ENCODE peak calls at places on chromosome 4, in eight cellular contexts. J is right atrium auricular region, R is gastrocnemius medialis, C is GM23338, D is GM06990, E is BJ, U is dorsolateral prefrontal cortex, I is mesothelial cell of epicardium. A is an unnamed sample.

GRCh38 chr4:181848357-181848756 is 394.8 kb upstream of the TENM3 start:
- DNase-seq in J (no peak), U (no peak), D (no peak), C (no peak), E (no peak), I (no peak), R (no peak), A (no peak)

GRCh38 chr4:136650541-136651277 is 881.6 kb downstream of the PCDH18 start:
- DNase-seq in U (no peak), E (no peak), I (no peak), J (no peak), D (no peak), R (no peak), C (no peak), A (no peak)

GRCh38 chr4:2946812-2947600 is 16.2 kb downstream of the NOP14 start:
- DNase-seq in R (peak), U (no peak), D (no peak), E (no peak), I (no peak), C (no peak), J (no peak), A (no peak)

GRCh38 chr4:175412744-175413143 is 399.3 kb downstream of the GPM6A start:
- DNase-seq in C (no peak), U (no peak), J (no peak), D (no peak), R (no peak), I (no peak), E (peak), A (no peak)

GRCh38 chr4:56731857-56732256 is 50.8 kb upstream of the HOPX start:
- DNase-seq in U (no peak), C (peak), R (peak), J (peak), I (no peak), E (no peak), D (no peak), A (no peak)

GRCh38 chr4:189502841-189503240 is 437.8 kb upstream of the FRG1 start:
- DNase-seq in E (no peak), R (no peak), U (no peak), J (no peak), C (no peak), I (no peak), D (no peak), A (no peak)

GRCh38 chr4:80732010-80732409 is 298.5 kb upstream of the BMP3 start:
- DNase-seq in R (no peak), J (no peak), E (no peak), D (no peak), C (no peak), I (no peak), U (no peak), A (no peak)

GRCh38 chr4:110586137-110586850 is 36.6 kb downstream of the PITX2 start:
- DNase-seq in J (no peak), C (peak), U (no peak), D (no peak), I (no peak), E (peak), R (no peak), A (no peak)

GRCh38 chr4:137601924-137602323 is 69.6 kb upstream of the PCDH18 start:
- DNase-seq in D (no peak), C (no peak), E (no peak), R (no peak), I (no peak), J (no peak), U (no peak), A (no peak)

GRCh38 chr4:68082758-68083157 is 46.9 kb downstream of the TMPRSS11F start:
- DNase-seq in U (no peak), C (no peak), I (no peak), R (no peak), J (no peak), E (no peak), D (no peak), A (no peak)

GRCh38 chr4:142095886-142096605 is 459.7 kb downstream of the IL15 start:
- DNase-seq in E (peak), D (no peak), I (no peak), U (no peak), J (no peak), R (peak), C (no peak), A (peak)

GRCh38 chr4:55545681-55546632 is 752 bp downstream of the CLOCK start:
- DNase-seq in R (peak), J (peak), C (peak), U (peak), I (peak), D (peak), E (no peak), A (peak)

GRCh38 chr4:180768610-180769009 is 1474.6 kb upstream of the TENM3 start:
- DNase-seq in I (no peak), C (no peak), E (no peak), J (no peak), D (no peak), U (no peak), R (no peak), A (no peak)

GRCh38 chr4:41307633-41308032 is 50.9 kb downstream of the UCHL1 start:
- DNase-seq in C (no peak), E (no peak), R (no peak), J (no peak), U (no peak), I (no peak), D (no peak), A (no peak)

GRCh38 chr4:58453956-58454355 is 1343.8 kb upstream of the IGFBP7 start:
- DNase-seq in D (no peak), C (no peak), J (no peak), U (no peak), R (no peak), E (no peak), I (no peak), A (no peak)

GRCh38 chr4:41748074-41748787 is at the start of gene PHOX2B:
- DNase-seq in C (peak), R (no peak), E (no peak), J (no peak), I (no peak), U (no peak), D (no peak), A (no peak)

GRCh38 chr4:8905236-8905772 is 33.7 kb upstream of the HMX1 start:
- DNase-seq in U (peak), R (no peak), J (no peak), D (no peak), C (no peak), E (no peak), I (no peak), A (no peak)

GRCh38 chr4:76784237-76784636 is 113.7 kb downstream of the SOWAHB start:
- DNase-seq in I (no peak), C (peak), D (no peak), U (no peak), R (no peak), E (no peak), J (no peak), A (no peak)

GRCh38 chr4:181004056-181004455 is 1239.1 kb upstream of the TENM3 start:
- DNase-seq in R (no peak), D (no peak), U (no peak), I (no peak), C (no peak), J (no peak), E (no peak), A (no peak)

GRCh38 chr4:159071178-159071968 is 31.5 kb upstream of the RAPGEF2 start:
- DNase-seq in I (no peak), U (no peak), R (no peak), J (no peak), D (no peak), E (no peak), C (peak), A (no peak)

GRCh38 chr4:19327364-19327763 is 924.3 kb upstream of the SLIT2 start:
- DNase-seq in I (no peak), R (no peak), D (no peak), J (no peak), U (no peak), E (peak), C (no peak), A (no peak)

GRCh38 chr4:185534850-185535761 is at the start of gene PDLIM3:
- DNase-seq in R (peak), D (peak), J (peak), I (peak), U (peak), C (peak), E (no peak), A (no peak)

GRCh38 chr4:3689576-3690551 is 76.3 kb upstream of the ADRA2C start:
- DNase-seq in U (no peak), R (peak), E (no peak), J (no peak), D (no peak), I (no peak), C (no peak), A (no peak)

GRCh38 chr4:163540977-163541376 is 46.5 kb downstream of the TMA16 start:
- DNase-seq in C (no peak), D (no peak), I (no peak), E (peak), U (no peak), R (no peak), J (no peak), A (no peak)

GRCh38 chr4:124566030-124566429 is 146.5 kb downstream of the ANKRD50 start:
- DNase-seq in C (no peak), R (no peak), D (no peak), U (no peak), E (no peak), J (no peak), I (no peak), A (no peak)

GRCh38 chr4:149493492-149493891 is 322.2 kb downstream of the IQCM start:
- DNase-seq in I (no peak), E (no peak), C (peak), D (no peak), R (no peak), U (no peak), J (no peak), A (no peak)

GRCh38 chr4:63222466-63222865 is 1186.8 kb downstream of the TECRL start:
- DNase-seq in C (no peak), I (no peak), U (no peak), E (no peak), J (no peak), R (no peak), D (no peak), A (no peak)

GRCh38 chr4:188992706-188993105 is 853.5 kb downstream of the TRIML1 start:
- DNase-seq in D (no peak), R (no peak), I (no peak), E (no peak), J (no peak), U (no peak), C (no peak), A (no peak)

GRCh38 chr4:137468836-137469235 is 63.5 kb downstream of the PCDH18 start:
- DNase-seq in J (no peak), D (no peak), I (no peak), U (no peak), R (no peak), E (no peak), C (no peak), A (no peak)

GRCh38 chr4:155526452-155527169 is 140.0 kb upstream of the GUCY1A1 start:
- DNase-seq in C (no peak), J (no peak), D (no peak), I (no peak), E (no peak), U (no peak), R (no peak), A (no peak)

GRCh38 chr4:39814403-39815185 is 116.7 kb downstream of the UBE2K start:
- DNase-seq in I (no peak), R (no peak), U (no peak), C (no peak), D (peak), J (no peak), E (no peak), A (no peak)

GRCh38 chr4:52750819-52751348 is 341 bp downstream of the ERVMER34-1 start:
- DNase-seq in I (peak), R (no peak), U (peak), E (no peak), D (no peak), C (peak), J (no peak), A (no peak)

GRCh38 chr4:137069473-137069872 is 462.8 kb downstream of the PCDH18 start:
- DNase-seq in C (peak), J (no peak), D (no peak), U (no peak), I (no peak), R (no peak), E (no peak), A (no peak)

GRCh38 chr4:168744021-168744420 is 247.2 kb downstream of the PALLD start:
- DNase-seq in E (no peak), D (no peak), J (no peak), R (no peak), I (no peak), U (no peak), C (no peak), A (no peak)

GRCh38 chr4:2301221-2301642 is 39.3 kb upstream of the MXD4 start:
- DNase-seq in C (no peak), U (no peak), D (no peak), J (no peak), R (no peak), I (no peak), E (no peak), A (no peak)

GRCh38 chr4:122759639-122760310 is 27.3 kb downstream of the BBS12 start:
- DNase-seq in R (no peak), I (no peak), U (no peak), D (no peak), C (peak), E (no peak), J (no peak), A (no peak)
- TF ChIP-seq CTCF in R (no peak), I (peak), U (no peak), D (no peak), C (no peak), E (peak), J (no peak), A (no peak)

DNA sequence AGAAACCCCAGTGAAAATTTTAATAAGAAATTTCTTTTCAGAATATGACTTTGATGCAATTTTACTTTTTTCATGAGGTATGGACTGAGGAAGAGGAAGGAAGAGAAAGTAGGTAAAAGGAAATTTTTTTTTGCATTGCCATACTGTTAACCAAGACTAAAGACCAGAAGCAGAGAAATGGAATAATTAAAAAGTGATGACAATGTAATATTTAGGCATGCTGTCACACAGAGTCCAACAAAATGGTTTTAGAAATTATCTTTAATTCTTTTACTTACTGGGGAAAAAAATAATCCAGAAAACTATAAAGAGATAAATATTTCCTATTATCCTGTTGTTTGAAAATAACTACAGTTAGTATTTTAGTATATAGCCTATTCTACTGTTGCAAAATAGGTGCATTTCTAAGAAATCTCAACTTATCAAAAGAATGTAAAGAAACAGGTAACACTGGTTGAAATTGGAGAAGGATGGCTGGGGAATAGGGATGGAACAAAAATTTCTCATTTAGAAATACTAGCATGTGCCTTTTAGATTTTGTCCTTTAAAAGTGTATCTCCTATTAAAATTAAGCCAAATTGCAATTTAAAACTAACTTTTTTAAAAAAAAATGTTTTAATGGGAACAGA is 92.6 kb downstream of the ANXA3 start:
- DNase-seq in D (no peak), I (no peak), U (no peak), R (no peak), E (no peak), J (no peak), C (no peak), A (no peak)
- TF ChIP-seq CTCF in D (no peak), I (no peak), U (no peak), R (no peak), E (no peak), J (no peak), C (no peak), A (no peak)

GRCh38 chr4:7042697-7043464 is at the start of gene TADA2B:
- DNase-seq in R (peak), E (peak), U (peak), J (peak), C (peak), I (peak), D (peak), A (peak)
- TF ChIP-seq CTCF in R (peak), E (no peak), U (peak), J (peak), C (peak), I (peak), D (no peak), A (no peak)

DNA sequence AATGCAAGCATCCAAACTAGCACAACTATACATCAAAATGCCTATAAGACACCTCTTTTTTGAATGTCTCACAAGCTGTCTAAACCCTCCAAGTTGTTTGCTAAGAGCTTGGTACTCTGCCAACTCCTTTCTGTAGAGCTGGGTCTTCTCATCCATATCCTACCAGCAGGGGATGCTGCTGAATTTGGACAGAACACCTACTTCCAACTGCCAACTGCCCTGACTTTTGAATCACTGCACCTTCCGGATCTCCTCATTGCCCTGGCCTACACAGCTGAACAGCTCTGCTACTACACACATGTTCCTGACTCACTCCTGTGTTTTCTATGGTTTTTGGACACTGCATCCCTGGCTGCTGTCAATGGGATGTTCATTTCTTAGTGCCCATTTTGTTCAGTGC is 18.7 kb downstream of the FAM184B start:
- DNase-seq in R (peak), J (no peak), U (no peak), E (no peak), D (no peak), C (peak), I (no peak), A (no peak)
- TF ChIP-seq CTCF in R (peak), J (no peak), U (no peak), E (peak), D (peak), C (peak), I (no peak), A (no peak)

GRCh38 chr4:27096142-27096824 is 235.6 kb downstream of the STIM2 start:
- DNase-seq in I (no peak), R (no peak), J (no peak), D (no peak), C (peak), E (no peak), U (no peak), A (no peak)
- TF ChIP-seq CTCF in I (peak), R (no peak), J (no peak), D (no peak), C (peak), E (no peak), U (no peak), A (no peak)

GRCh38 chr4:154044118-154044517 is 255.2 kb upstream of the SFRP2 start:
- DNase-seq in I (no peak), U (no peak), J (no peak), D (no peak), E (no peak), R (no peak), C (no peak), A (no peak)
- TF ChIP-seq CTCF in I (no peak), U (no peak), J (no peak), D (no peak), E (no peak), R (no peak), C (no peak), A (no peak)

GRCh38 chr4:74056114-74056857 is 17.8 kb upstream of the CXCL3 start:
- DNase-seq in J (no peak), C (peak), U (no peak), R (no peak), I (no peak), D (no peak), E (no peak), A (no peak)
- TF ChIP-seq CTCF in J (no peak), C (peak), U (no peak), R (no peak), I (no peak), D (no peak), E (no peak), A (no peak)

A was measured in omental fat pad.